ENCODE peak calls at places on chromosomes 2 and 18, in nine cellular contexts. R is activated CD4-positive, CD25-positive, alpha-beta regulatory T cell treated with anti-CD3 and anti-CD28 coated beads, Interleukin-2, amount 50 U/mL, for 72 hours; D is G401; I is stimulated activated CD4-positive, alpha-beta T cell treated with anti-CD3 and anti-CD28 coated beads, Interleukin-1b, Interleukin-23, amount 100 ng/mL, for 24 hours; A is NCI-H2029; G is COR-L47; T is GDM1; M is brain microvascular endothelial cell; P is tibial nerve. W is an unnamed sample.

GRCh38 chr2:74927617-74928016 is 30.8 kb upstream of the POLE4 start:
- DNase-seq in R (no peak), D (no peak), I (no peak), A (no peak), G (no peak), T (no peak), M (no peak), P (no peak), W (no peak)

GRCh38 chr2:207265849-207266248 is 100.1 kb upstream of the KLF7 start:
- DNase-seq in R (no peak), D (no peak), I (no peak), A (no peak), G (no peak), T (no peak), M (peak), P (no peak), W (no peak)

GRCh38 chr2:105739408-105739807 is 5.3 kb upstream of the NCK2 start:
- DNase-seq in R (no peak), D (no peak), I (no peak), A (no peak), G (no peak), T (no peak), M (no peak), P (no peak), W (no peak)

GRCh38 chr2:96139181-96139758 is 968 bp upstream of the ASTL start:
- DNase-seq in R (no peak), D (no peak), I (no peak), A (no peak), G (no peak), T (no peak), M (no peak), P (no peak), W (no peak)

GRCh38 chr18:63879684-63880083 is 7.8 kb upstream of the SERPINB2 start:
- DNase-seq in R (no peak), D (no peak), I (no peak), A (no peak), G (no peak), T (no peak), M (peak), P (no peak), W (no peak)

GRCh38 chr2:226746206-226746800 is 53.3 kb downstream of the IRS1 start:
- DNase-seq in R (no peak), D (no peak), I (no peak), A (no peak), G (no peak), T (no peak), M (no peak), P (no peak), W (no peak)

GRCh38 chr2:203438528-203438927 is 96.6 kb downstream of the RAPH1 start:
- DNase-seq in R (no peak), D (no peak), I (no peak), A (no peak), G (no peak), T (no peak), M (no peak), P (no peak), W (no peak)

GRCh38 chr2:23324281-23324680 is 60.7 kb upstream of the KLHL29 start:
- DNase-seq in R (no peak), D (peak), I (no peak), A (peak), G (no peak), T (no peak), M (no peak), P (no peak), W (no peak)

GRCh38 chr18:37844209-37844970 is 278.8 kb upstream of the CELF4 start:
- DNase-seq in R (no peak), D (no peak), I (no peak), A (no peak), G (no peak), T (no peak), M (no peak), P (no peak), W (no peak)

GRCh38 chr2:113791697-113792590 is 35.5 kb upstream of the SLC35F5 start:
- DNase-seq in R (no peak), D (no peak), I (no peak), A (no peak), G (no peak), T (no peak), M (peak), P (no peak), W (peak)

GRCh38 chr2:237643066-237643465 is 15.7 kb downstream of the LRRFIP1 start:
- DNase-seq in R (no peak), D (no peak), I (no peak), A (no peak), G (no peak), T (no peak), M (no peak), P (no peak), W (no peak)

GRCh38 chr2:210399440-210400041 is 77.0 kb downstream of the LANCL1 start:
- DNase-seq in R (no peak), D (peak), I (no peak), A (no peak), G (peak), T (no peak), M (no peak), P (no peak), W (no peak)

GRCh38 chr2:74554821-74555531 is 456 bp downstream of the DOK1 start:
- DNase-seq in R (peak), D (no peak), I (peak), A (no peak), G (peak), T (no peak), M (peak), P (no peak), W (no peak)

GRCh38 chr2:53217250-53217649 is 550.4 kb upstream of the CHAC2 start:
- DNase-seq in R (no peak), D (no peak), I (no peak), A (no peak), G (no peak), T (no peak), M (no peak), P (no peak), W (no peak)

GRCh38 chr2:143034292-143035074 is 94.7 kb upstream of the ARHGAP15 start:
- DNase-seq in R (peak), D (peak), I (peak), A (peak), G (peak), T (peak), M (peak), P (peak), W (peak)

GRCh38 chr2:86135653-86136052 is 29.6 kb downstream of the PTCD3 start:
- DNase-seq in R (no peak), D (no peak), I (no peak), A (no peak), G (no peak), T (no peak), M (no peak), P (no peak), W (no peak)

GRCh38 chr2:95314964-95315611 is 17.9 kb downstream of the KCNIP3 start:
- DNase-seq in R (no peak), D (peak), I (no peak), A (no peak), G (peak), T (no peak), M (peak), P (no peak), W (no peak)

GRCh38 chr2:39256040-39256439 is 12.3 kb upstream of the CDKL4 start:
- DNase-seq in R (no peak), D (no peak), I (no peak), A (no peak), G (no peak), T (no peak), M (no peak), P (no peak), W (no peak)

GRCh38 chr2:79139423-79139822 is 19.1 kb downstream of the REG1A start:
- DNase-seq in R (no peak), D (no peak), I (no peak), A (no peak), G (no peak), T (no peak), M (no peak), P (no peak), W (no peak)

GRCh38 chr2:199499005-199499404 is 41.3 kb upstream of the SATB2 start:
- DNase-seq in R (no peak), D (no peak), I (no peak), A (no peak), G (no peak), T (no peak), M (no peak), P (no peak), W (no peak)

GRCh38 chr2:11835403-11835802 is 89.0 kb downstream of the LPIN1 start:
- DNase-seq in R (no peak), D (no peak), I (no peak), A (no peak), G (no peak), T (no peak), M (no peak), P (no peak), W (no peak)

W was measured in GM18507.